ENCODE peak calls at places on chromosomes 1 and 21, in seven cellular contexts. S, C, K, L, D, X and V are unnamed samples.
A peak's percentile ranks its signal among the peaks of the same experiment; 100 is the strongest.

GRCh38 chr1:31295874-31296485 is 608 bp downstream of the SNRNP40 start:
- DNase-seq in K (no peak), D (no peak), S (no peak), X (no peak), C (no peak), L (no peak), V (no peak)

GRCh38 chr1:37410815-37411214 is 63.6 kb upstream of the ZC3H12A start:
- DNase-seq in D (no peak), X (no peak), L (no peak), C (peak; percentile 17), S (no peak), K (peak; percentile 82), V (no peak)

GRCh38 chr21:35458406-35458805 is 409.3 kb upstream of the RUNX1 start:
- DNase-seq in S (no peak), X (no peak), K (no peak), L (no peak), C (no peak), D (no peak), V (no peak)

GRCh38 chr1:234597894-234598293 is 12.1 kb downstream of the IRF2BP2 start:
- DNase-seq in C (peak; percentile 82), D (no peak), X (no peak), S (no peak), K (no peak), L (no peak), V (no peak)

GRCh38 chr21:26041441-26042180 is 129.0 kb downstream of the APP start:
- DNase-seq in D (no peak), L (no peak), S (no peak), K (no peak), C (no peak), X (no peak), V (no peak)

GRCh38 chr1:15153842-15154479 is 414 bp downstream of the TMEM51 start:
- DNase-seq in C (no peak), K (peak; percentile 84), L (no peak), X (no peak), D (no peak), S (no peak), V (peak; percentile 87)

GRCh38 chr1:77126309-77126708 is 92.9 kb downstream of the PIGK start:
- DNase-seq in X (peak; percentile 6), L (peak; percentile 53), C (peak; percentile 84), K (no peak), D (no peak), S (no peak), V (no peak)

GRCh38 chr21:45074048-45074817 is at the start of gene ADARB1:
- DNase-seq in X (peak; percentile 72), C (peak; percentile 39), K (peak; percentile 89), S (peak; percentile 60), D (no peak), L (peak; percentile 40), V (peak; percentile 76)

GRCh38 chr1:33222381-33222780 is 33.9 kb upstream of the ZNF362 start:
- DNase-seq in C (no peak), S (no peak), L (no peak), X (no peak), D (no peak), K (no peak), V (no peak)

GRCh38 chr1:184764483-184764882 is 9.8 kb upstream of the EDEM3 start:
- DNase-seq in X (no peak), D (no peak), C (no peak), S (no peak), L (no peak), K (no peak), V (no peak)

GRCh38 chr1:43438006-43438405 is 15.7 kb downstream of the HYI start:
- DNase-seq in S (no peak), D (no peak), X (no peak), K (no peak), L (no peak), C (no peak), V (peak; percentile 40)

GRCh38 chr1:1198423-1199140 is 7.8 kb downstream of the TNFRSF18 start:
- DNase-seq in K (no peak), S (no peak), L (no peak), X (no peak), C (no peak), D (peak; percentile 46), V (no peak)

GRCh38 chr1:107972781-107973180 is 7.8 kb upstream of the VAV3 start:
- DNase-seq in D (no peak), L (no peak), X (no peak), C (no peak), K (no peak), S (no peak), V (no peak)

GRCh38 chr1:232789660-232790059 is 15.6 kb upstream of the MAP10 start:
- DNase-seq in D (no peak), L (no peak), K (no peak), C (no peak), X (no peak), S (no peak), V (no peak)

GRCh38 chr1:164754088-164754600 is 195.2 kb downstream of the PBX1 start:
- DNase-seq in X (no peak), C (no peak), L (no peak), K (no peak), S (no peak), D (no peak), V (peak; percentile 90)

GRCh38 chr21:24110846-24111245 is 1496.4 kb downstream of the MRPL39 start:
- DNase-seq in S (no peak), K (no peak), X (no peak), C (no peak), D (no peak), L (no peak), V (no peak)

GRCh38 chr21:32819702-32820101 is 48.1 kb upstream of the PAXBP1 start:
- DNase-seq in X (no peak), S (no peak), K (no peak), D (no peak), C (no peak), L (peak; percentile 38), V (peak; percentile 84)

GRCh38 chr1:117036018-117036421 is 24.1 kb upstream of the TTF2 start:
- DNase-seq in D (no peak), S (no peak), K (no peak), C (no peak), L (no peak), X (no peak), V (no peak)

GRCh38 chr1:117846674-117847425 is 82.6 kb downstream of the GDAP2 start:
- DNase-seq in C (no peak), L (no peak), K (no peak), D (no peak), S (no peak), X (no peak), V (no peak)

GRCh38 chr21:30072496-30072895 is 94.1 kb downstream of the CLDN17 start:
- DNase-seq in D (no peak), X (no peak), S (no peak), K (peak; percentile 52), C (peak; percentile 42), L (no peak), V (no peak)

GRCh38 chr1:54810144-54810942 is 9.2 kb upstream of the TTC22 start:
- DNase-seq in C (peak; percentile 55), L (peak; percentile 31), K (peak; percentile 82), X (peak; percentile 36), S (peak; percentile 37), D (no peak), V (no peak)

GRCh38 chr1:174964261-174964984 is 35.3 kb upstream of the CACYBP start:
- DNase-seq in K (no peak), S (no peak), L (no peak), D (peak; percentile 57), C (peak; percentile 48), X (no peak), V (no peak)

GRCh38 chr1:119974013-119974412 is 77.7 kb upstream of the ADAM30 start:
- DNase-seq in X (no peak), D (no peak), C (no peak), L (no peak), K (no peak), S (no peak), V (no peak)

GRCh38 chr1:53343831-53344668 is 16.2 kb upstream of the LRP8 start:
- DNase-seq in X (no peak), S (no peak), L (peak; percentile 6), C (no peak), D (no peak), K (peak; percentile 47), V (no peak)

GRCh38 chr1:115067460-115067859 is 21.8 kb downstream of the TSPAN2 start:
- DNase-seq in L (peak; percentile 34), S (no peak), D (no peak), X (no peak), C (no peak), K (no peak), V (peak; percentile 74)